ENCODE peak calls at places on chromosomes 6 and 20, in five cellular contexts. One of them, this sample, is unnamed. For H3K27me3 and H3K9me3, the result is how much of the 10 kb centered on the place peaks cover.

GRCh38 chr20:16284385-16285100 is 288.7 kb downstream of the KIF16B start:
- DNase-seq in tibial artery: no peak
- DNase-seq in endodermal cell: no peak
- DNase-seq in HCT116: no peak
- DNase-seq in fibroblast of lung: no peak
- DNase-seq in this sample: no peak

GRCh38 chr20:19886666-19887288 is 128.7 kb downstream of the RIN2 start:
- DNase-seq in fibroblast of lung: peak
- DNase-seq in endodermal cell: peak
- DNase-seq in HCT116: no peak
- DNase-seq in tibial artery: no peak
- DNase-seq in this sample: no peak

GRCh38 chr6:109008061-109008460 is 86.6 kb downstream of the SESN1 start:
- DNase-seq in tibial artery: no peak
- DNase-seq in endodermal cell: no peak
- DNase-seq in HCT116: no peak
- DNase-seq in fibroblast of lung: no peak
- DNase-seq in this sample: no peak

GRCh38 chr6:162058281-162058875 is 669.2 kb downstream of the PRKN start:
- DNase-seq in endodermal cell: no peak
- DNase-seq in fibroblast of lung: peak
- DNase-seq in tibial artery: no peak
- DNase-seq in HCT116: peak
- DNase-seq in this sample: no peak

GRCh38 chr6:134873500-134874388 is 76.2 kb downstream of the ALDH8A1 start:
- DNase-seq in fibroblast of lung: no peak
- DNase-seq in tibial artery: no peak
- DNase-seq in HCT116: no peak
- DNase-seq in endodermal cell: no peak
- DNase-seq in this sample: no peak

GRCh38 chr6:142824491-142824890 is 120.5 kb downstream of the HIVEP2 start:
- DNase-seq in tibial artery: no peak
- DNase-seq in endodermal cell: no peak
- DNase-seq in fibroblast of lung: no peak
- DNase-seq in HCT116: no peak
- DNase-seq in this sample: no peak

GRCh38 chr6:164085552-164086325 is 671.2 kb downstream of the QKI start:
- DNase-seq in endodermal cell: no peak
- DNase-seq in tibial artery: peak
- DNase-seq in HCT116: no peak
- DNase-seq in fibroblast of lung: peak
- DNase-seq in this sample: no peak

GRCh38 chr6:14292119-14292518 is 174.5 kb downstream of the CD83 start:
- DNase-seq in tibial artery: no peak
- DNase-seq in HCT116: no peak
- DNase-seq in fibroblast of lung: no peak
- DNase-seq in endodermal cell: no peak
- DNase-seq in this sample: no peak

GRCh38 chr20:47620808-47621805 is 119.4 kb downstream of the NCOA3 start:
- DNase-seq in tibial artery: no peak
- DNase-seq in endodermal cell: no peak
- DNase-seq in HCT116: peak
- DNase-seq in fibroblast of lung: peak
- DNase-seq in this sample: peak

GRCh38 chr6:10411915-10412164 is 3.0 kb downstream of the TFAP2A start:
- DNase-seq in endodermal cell: no peak
- DNase-seq in HCT116: no peak
- DNase-seq in tibial artery: no peak
- DNase-seq in fibroblast of lung: peak
- DNase-seq in this sample: no peak
- H3K27me3 ChIP-seq in endodermal cell: half or more
- H3K27me3 ChIP-seq in HCT116: under half
- H3K27me3 ChIP-seq in tibial artery: under half
- H3K27me3 ChIP-seq in fibroblast of lung: half or more
- H3K27me3 ChIP-seq in this sample: under half

GRCh38 chr20:7038029-7038428 is 270.5 kb downstream of the BMP2 start:
- DNase-seq in endodermal cell: no peak
- DNase-seq in tibial artery: no peak
- DNase-seq in fibroblast of lung: peak
- DNase-seq in HCT116: no peak
- DNase-seq in this sample: no peak
- H3K9me3 ChIP-seq in endodermal cell: under half
- H3K9me3 ChIP-seq in tibial artery: under half
- H3K9me3 ChIP-seq in fibroblast of lung: under half
- H3K9me3 ChIP-seq in HCT116: under half
- H3K9me3 ChIP-seq in this sample: under half

GRCh38 chr6:75204222-75204958 is 1.5 kb downstream of the COL12A1 start:
- DNase-seq in tibial artery: peak
- DNase-seq in endodermal cell: peak
- DNase-seq in fibroblast of lung: peak
- DNase-seq in HCT116: peak
- DNase-seq in this sample: peak
- H3K27me3 ChIP-seq in tibial artery: under half
- H3K27me3 ChIP-seq in endodermal cell: half or more
- H3K27me3 ChIP-seq in fibroblast of lung: under half
- H3K27me3 ChIP-seq in HCT116: under half
- H3K27me3 ChIP-seq in this sample: half or more

GRCh38 chr20:25867776-25868649 is 171.4 kb upstream of the ZNF337 start:
- DNase-seq in fibroblast of lung: peak
- DNase-seq in tibial artery: peak
- DNase-seq in HCT116: no peak
- DNase-seq in endodermal cell: peak
- DNase-seq in this sample: peak
- H3K9me3 ChIP-seq in fibroblast of lung: under half
- H3K9me3 ChIP-seq in tibial artery: under half
- H3K9me3 ChIP-seq in HCT116: under half
- H3K9me3 ChIP-seq in endodermal cell: under half
- H3K9me3 ChIP-seq in this sample: under half

GRCh38 chr6:170261643-170262480 is 29.0 kb downstream of the DLL1 start:
- DNase-seq in fibroblast of lung: no peak
- DNase-seq in endodermal cell: no peak
- DNase-seq in tibial artery: no peak
- DNase-seq in HCT116: no peak
- DNase-seq in this sample: no peak
- H3K27me3 ChIP-seq in fibroblast of lung: under half
- H3K27me3 ChIP-seq in endodermal cell: under half
- H3K27me3 ChIP-seq in tibial artery: under half
- H3K27me3 ChIP-seq in HCT116: under half
- H3K27me3 ChIP-seq in this sample: under half

GRCh38 chr6:79467716-79468115 is 69.5 kb downstream of the LCA5 start:
- DNase-seq in HCT116: no peak
- DNase-seq in tibial artery: no peak
- DNase-seq in endodermal cell: peak
- DNase-seq in fibroblast of lung: peak
- DNase-seq in this sample: no peak

GRCh38 chr6:79469381-79470246 is 67.6 kb downstream of the LCA5 start:
- DNase-seq in fibroblast of lung: peak
- DNase-seq in tibial artery: no peak
- DNase-seq in HCT116: no peak
- DNase-seq in endodermal cell: no peak
- DNase-seq in this sample: no peak

GRCh38 chr6:79468116-79468515 is 69.1 kb downstream of the LCA5 start:
- DNase-seq in tibial artery: no peak
- DNase-seq in HCT116: no peak
- DNase-seq in endodermal cell: no peak
- DNase-seq in fibroblast of lung: peak
- DNase-seq in this sample: no peak

GRCh38 chr6:79468587-79468986 is 68.6 kb downstream of the LCA5 start:
- DNase-seq in tibial artery: no peak
- DNase-seq in fibroblast of lung: no peak
- DNase-seq in endodermal cell: no peak
- DNase-seq in HCT116: no peak
- DNase-seq in this sample: no peak

GRCh38 chr6:79470728-79471127 is 66.5 kb downstream of the LCA5 start:
- DNase-seq in tibial artery: no peak
- DNase-seq in endodermal cell: no peak
- DNase-seq in HCT116: no peak
- DNase-seq in fibroblast of lung: no peak
- DNase-seq in this sample: no peak
- H3K9me3 ChIP-seq in tibial artery: under half
- H3K9me3 ChIP-seq in endodermal cell: under half
- H3K9me3 ChIP-seq in HCT116: under half
- H3K9me3 ChIP-seq in fibroblast of lung: under half
- H3K9me3 ChIP-seq in this sample: under half

GRCh38 chr6:139821669-139822223 is 447.3 kb upstream of the CITED2 start:
- DNase-seq in fibroblast of lung: no peak
- DNase-seq in tibial artery: no peak
- DNase-seq in HCT116: no peak
- DNase-seq in endodermal cell: no peak
- DNase-seq in this sample: no peak
- H3K27me3 ChIP-seq in fibroblast of lung: under half
- H3K27me3 ChIP-seq in tibial artery: under half
- H3K27me3 ChIP-seq in HCT116: under half
- H3K27me3 ChIP-seq in endodermal cell: under half
- H3K27me3 ChIP-seq in this sample: under half

GRCh38 chr6:170163405-170164170 is 127.3 kb downstream of the DLL1 start:
- DNase-seq in tibial artery: peak
- DNase-seq in fibroblast of lung: no peak
- DNase-seq in endodermal cell: peak
- DNase-seq in HCT116: no peak
- DNase-seq in this sample: no peak

GRCh38 chr6:170166511-170167122 is 124.3 kb downstream of the DLL1 start:
- DNase-seq in tibial artery: no peak
- DNase-seq in endodermal cell: no peak
- DNase-seq in HCT116: no peak
- DNase-seq in fibroblast of lung: no peak
- DNase-seq in this sample: no peak

GRCh38 chr6:170165501-170166117 is 125.3 kb downstream of the DLL1 start:
- DNase-seq in fibroblast of lung: no peak
- DNase-seq in tibial artery: no peak
- DNase-seq in endodermal cell: peak
- DNase-seq in HCT116: no peak
- DNase-seq in this sample: no peak

GRCh38 chr6:170164271-170164900 is 126.5 kb downstream of the DLL1 start:
- DNase-seq in fibroblast of lung: no peak
- DNase-seq in HCT116: no peak
- DNase-seq in tibial artery: no peak
- DNase-seq in endodermal cell: peak
- DNase-seq in this sample: no peak

GRCh38 chr6:170165085-170165484 is 125.8 kb downstream of the DLL1 start:
- DNase-seq in HCT116: no peak
- DNase-seq in fibroblast of lung: no peak
- DNase-seq in tibial artery: no peak
- DNase-seq in endodermal cell: peak
- DNase-seq in this sample: no peak
- H3K9me3 ChIP-seq in HCT116: under half
- H3K9me3 ChIP-seq in fibroblast of lung: under half
- H3K9me3 ChIP-seq in tibial artery: under half
- H3K9me3 ChIP-seq in endodermal cell: under half
- H3K9me3 ChIP-seq in this sample: under half

This sample was measured in HAP-1.